ENCODE peak calls at places on chromosomes 12 and 14, in eight cellular contexts. One of them, this sample, is unnamed.
A peak's percentile ranks its signal among the peaks of the same experiment; 100 is the strongest.

GRCh38 chr12:77299910-77300772 is 234.8 kb upstream of the E2F7 start:
- DNase-seq in amygdala: no peak
- DNase-seq in AG08396: peak; percentile 22
- DNase-seq in GDM1: no peak
- DNase-seq in stomach: no peak
- DNase-seq in OCI-LY7: no peak
- DNase-seq in CD4-positive, alpha-beta memory T cell: no peak
- DNase-seq in pons: no peak
- DNase-seq in this sample: peak; percentile 23

GRCh38 chr14:89721991-89722390 is 232.5 kb downstream of the EFCAB11 start:
- DNase-seq in amygdala: no peak
- DNase-seq in AG08396: peak; percentile 17
- DNase-seq in GDM1: no peak
- DNase-seq in stomach: no peak
- DNase-seq in OCI-LY7: no peak
- DNase-seq in CD4-positive, alpha-beta memory T cell: no peak
- DNase-seq in pons: no peak
- DNase-seq in this sample: no peak

GRCh38 chr14:50117456-50117855 is 1.1 kb upstream of the VCPKMT start:
- DNase-seq in amygdala: no peak
- DNase-seq in AG08396: no peak
- DNase-seq in GDM1: no peak
- DNase-seq in stomach: no peak
- DNase-seq in OCI-LY7: no peak
- DNase-seq in CD4-positive, alpha-beta memory T cell: no peak
- DNase-seq in pons: peak; percentile 86
- DNase-seq in this sample: no peak

GRCh38 chr14:95609398-95609990 is 74.6 kb downstream of the GLRX5 start:
- DNase-seq in amygdala: no peak
- DNase-seq in AG08396: peak; percentile 30
- DNase-seq in GDM1: peak; percentile 4
- DNase-seq in stomach: peak; percentile 51
- DNase-seq in OCI-LY7: peak; percentile 81
- DNase-seq in CD4-positive, alpha-beta memory T cell: no peak
- DNase-seq in pons: peak; percentile 6
- DNase-seq in this sample: peak; percentile 20

GRCh38 chr14:75989134-75989533 is 3.6 kb downstream of the IFT43 start:
- DNase-seq in amygdala: no peak
- DNase-seq in AG08396: no peak
- DNase-seq in GDM1: no peak
- DNase-seq in stomach: no peak
- DNase-seq in OCI-LY7: no peak
- DNase-seq in CD4-positive, alpha-beta memory T cell: no peak
- DNase-seq in pons: no peak
- DNase-seq in this sample: no peak

GRCh38 chr14:92198804-92199203 is 77.0 kb downstream of the CPSF2 start:
- DNase-seq in amygdala: no peak
- DNase-seq in AG08396: no peak
- DNase-seq in GDM1: no peak
- DNase-seq in stomach: no peak
- DNase-seq in OCI-LY7: no peak
- DNase-seq in CD4-positive, alpha-beta memory T cell: no peak
- DNase-seq in pons: no peak
- DNase-seq in this sample: no peak

GRCh38 chr14:55767291-55767690 is 187.3 kb downstream of the KTN1 start:
- DNase-seq in amygdala: no peak
- DNase-seq in AG08396: no peak
- DNase-seq in GDM1: no peak
- DNase-seq in stomach: no peak
- DNase-seq in OCI-LY7: no peak
- DNase-seq in CD4-positive, alpha-beta memory T cell: no peak
- DNase-seq in pons: no peak
- DNase-seq in this sample: no peak

GRCh38 chr12:68591716-68592437 is 18.8 kb upstream of the RAP1B start:
- DNase-seq in amygdala: no peak
- DNase-seq in AG08396: no peak
- DNase-seq in GDM1: no peak
- DNase-seq in stomach: no peak
- DNase-seq in OCI-LY7: peak; percentile 85
- DNase-seq in CD4-positive, alpha-beta memory T cell: peak; percentile 76
- DNase-seq in pons: no peak
- DNase-seq in this sample: no peak

GRCh38 chr12:53171725-53172329 is 8.7 kb upstream of the ZNF740 start:
- DNase-seq in amygdala: no peak
- DNase-seq in AG08396: no peak
- DNase-seq in GDM1: no peak
- DNase-seq in stomach: no peak
- DNase-seq in OCI-LY7: no peak
- DNase-seq in CD4-positive, alpha-beta memory T cell: no peak
- DNase-seq in pons: no peak
- DNase-seq in this sample: no peak

GRCh38 chr12:104699489-104700194 is 242.9 kb downstream of the CHST11 start:
- DNase-seq in amygdala: no peak
- DNase-seq in AG08396: no peak
- DNase-seq in GDM1: no peak
- DNase-seq in stomach: no peak
- DNase-seq in OCI-LY7: peak; percentile 48
- DNase-seq in CD4-positive, alpha-beta memory T cell: no peak
- DNase-seq in pons: no peak
- DNase-seq in this sample: no peak

GRCh38 chr12:88132387-88132786 is 9.5 kb downstream of the CEP290 start:
- DNase-seq in amygdala: no peak
- DNase-seq in AG08396: no peak
- DNase-seq in GDM1: no peak
- DNase-seq in stomach: no peak
- DNase-seq in OCI-LY7: no peak
- DNase-seq in CD4-positive, alpha-beta memory T cell: no peak
- DNase-seq in pons: no peak
- DNase-seq in this sample: no peak

GRCh38 chr12:133105620-133106019 is 24.5 kb downstream of the ZNF891 start:
- DNase-seq in amygdala: no peak
- DNase-seq in AG08396: no peak
- DNase-seq in GDM1: no peak
- DNase-seq in stomach: no peak
- DNase-seq in OCI-LY7: no peak
- DNase-seq in CD4-positive, alpha-beta memory T cell: no peak
- DNase-seq in pons: no peak
- DNase-seq in this sample: no peak

GRCh38 chr14:24274101-24274543 is 2.7 kb upstream of the RABGGTA start:
- DNase-seq in amygdala: no peak
- DNase-seq in AG08396: no peak
- DNase-seq in GDM1: no peak
- DNase-seq in stomach: peak; percentile 63
- DNase-seq in OCI-LY7: peak; percentile 59
- DNase-seq in CD4-positive, alpha-beta memory T cell: peak; percentile 61
- DNase-seq in pons: peak; percentile 87
- DNase-seq in this sample: no peak

GRCh38 chr12:45553204-45553603 is 176.3 kb upstream of the ARID2 start:
- DNase-seq in amygdala: no peak
- DNase-seq in AG08396: no peak
- DNase-seq in GDM1: no peak
- DNase-seq in stomach: no peak
- DNase-seq in OCI-LY7: no peak
- DNase-seq in CD4-positive, alpha-beta memory T cell: no peak
- DNase-seq in pons: no peak
- DNase-seq in this sample: no peak

GRCh38 chr12:124940143-124940392 is 25.6 kb upstream of the UBC start:
- DNase-seq in amygdala: no peak
- DNase-seq in AG08396: no peak
- DNase-seq in GDM1: no peak
- DNase-seq in stomach: no peak
- DNase-seq in OCI-LY7: no peak
- DNase-seq in CD4-positive, alpha-beta memory T cell: no peak
- DNase-seq in pons: no peak
- DNase-seq in this sample: no peak

GRCh38 chr14:104239866-104240301 is 101.5 kb downstream of the KIF26A start:
- DNase-seq in amygdala: no peak
- DNase-seq in AG08396: no peak
- DNase-seq in GDM1: no peak
- DNase-seq in stomach: peak; percentile 24
- DNase-seq in OCI-LY7: peak; percentile 46
- DNase-seq in CD4-positive, alpha-beta memory T cell: no peak
- DNase-seq in pons: no peak
- DNase-seq in this sample: no peak

GRCh38 chr12:12612403-12612802 is 727 bp downstream of the CREBL2 start:
- DNase-seq in amygdala: no peak
- DNase-seq in AG08396: peak; percentile 55
- DNase-seq in GDM1: no peak
- DNase-seq in stomach: no peak
- DNase-seq in OCI-LY7: peak; percentile 2
- DNase-seq in CD4-positive, alpha-beta memory T cell: no peak
- DNase-seq in pons: peak; percentile 84
- DNase-seq in this sample: peak; percentile 29

GRCh38 chr12:9730591-9730990 is 2.3 kb downstream of the CLECL1 start:
- DNase-seq in amygdala: no peak
- DNase-seq in AG08396: no peak
- DNase-seq in GDM1: no peak
- DNase-seq in stomach: no peak
- DNase-seq in OCI-LY7: peak; percentile 69
- DNase-seq in CD4-positive, alpha-beta memory T cell: no peak
- DNase-seq in pons: no peak
- DNase-seq in this sample: no peak

GRCh38 chr12:49698619-49699545 is 8.3 kb downstream of the FMNL3 start:
- DNase-seq in amygdala: no peak
- DNase-seq in AG08396: peak; percentile 45
- DNase-seq in GDM1: peak; percentile 74
- DNase-seq in stomach: no peak
- DNase-seq in OCI-LY7: peak; percentile 88
- DNase-seq in CD4-positive, alpha-beta memory T cell: peak; percentile 32
- DNase-seq in pons: peak; percentile 69
- DNase-seq in this sample: peak; percentile 38

GRCh38 chr12:94073441-94074051 is 74.8 kb upstream of the PLXNC1 start:
- DNase-seq in amygdala: no peak
- DNase-seq in AG08396: no peak
- DNase-seq in GDM1: no peak
- DNase-seq in stomach: no peak
- DNase-seq in OCI-LY7: no peak
- DNase-seq in CD4-positive, alpha-beta memory T cell: no peak
- DNase-seq in pons: no peak
- DNase-seq in this sample: no peak

GRCh38 chr14:52325126-52325525 is 11.0 kb downstream of the PTGER2 start:
- DNase-seq in amygdala: no peak
- DNase-seq in AG08396: no peak
- DNase-seq in GDM1: peak; percentile 10
- DNase-seq in stomach: no peak
- DNase-seq in OCI-LY7: peak; percentile 72
- DNase-seq in CD4-positive, alpha-beta memory T cell: no peak
- DNase-seq in pons: peak; percentile 16
- DNase-seq in this sample: no peak

GRCh38 chr14:45198551-45198950 is 54.5 kb downstream of the MIS18BP1 start:
- DNase-seq in amygdala: no peak
- DNase-seq in AG08396: peak; percentile 12
- DNase-seq in GDM1: no peak
- DNase-seq in stomach: no peak
- DNase-seq in OCI-LY7: no peak
- DNase-seq in CD4-positive, alpha-beta memory T cell: no peak
- DNase-seq in pons: no peak
- DNase-seq in this sample: no peak

GRCh38 chr12:45305904-45306303 is 90.0 kb downstream of the ANO6 start:
- DNase-seq in amygdala: no peak
- DNase-seq in AG08396: no peak
- DNase-seq in GDM1: no peak
- DNase-seq in stomach: no peak
- DNase-seq in OCI-LY7: no peak
- DNase-seq in CD4-positive, alpha-beta memory T cell: no peak
- DNase-seq in pons: no peak
- DNase-seq in this sample: no peak